ENCODE peak calls at places on chromosome 14, in six cellular contexts. One of them, this sample, is unnamed.
A peak's percentile ranks its signal among the peaks of the same experiment; 100 is the strongest.

GRCh38 chr14:100622234-100622633 is 35.0 kb upstream of the BEGAIN start:
- DNase-seq in uterus: peak; percentile 8
- DNase-seq in NCI-H1417: no peak
- DNase-seq in MV-4-11: peak; percentile 84
- DNase-seq in Ammon's horn: no peak
- DNase-seq in dorsolateral prefrontal cortex: peak; percentile 20
- DNase-seq in this sample: no peak

GRCh38 chr14:69685716-69686115 is 74.3 kb downstream of the SUSD6 start:
- DNase-seq in uterus: peak; percentile 81
- DNase-seq in NCI-H1417: peak; percentile 77
- DNase-seq in MV-4-11: no peak
- DNase-seq in Ammon's horn: peak; percentile 87
- DNase-seq in dorsolateral prefrontal cortex: peak; percentile 76
- DNase-seq in this sample: peak; percentile 87

GRCh38 chr14:104692939-104693315 is 3.5 kb downstream of the INF2 start:
- DNase-seq in uterus: no peak
- DNase-seq in NCI-H1417: no peak
- DNase-seq in MV-4-11: no peak
- DNase-seq in Ammon's horn: no peak
- DNase-seq in dorsolateral prefrontal cortex: no peak
- DNase-seq in this sample: no peak

GRCh38 chr14:53881161-53881846 is 75.3 kb downstream of the BMP4 start:
- DNase-seq in uterus: no peak
- DNase-seq in NCI-H1417: no peak
- DNase-seq in MV-4-11: no peak
- DNase-seq in Ammon's horn: no peak
- DNase-seq in dorsolateral prefrontal cortex: no peak
- DNase-seq in this sample: peak; percentile 59

GRCh38 chr14:70995671-70996070 is 88.4 kb downstream of the PCNX1 start:
- DNase-seq in uterus: no peak
- DNase-seq in NCI-H1417: no peak
- DNase-seq in MV-4-11: no peak
- DNase-seq in Ammon's horn: no peak
- DNase-seq in dorsolateral prefrontal cortex: no peak
- DNase-seq in this sample: no peak

GRCh38 chr14:91509083-91509877 is 830 bp downstream of the PPP4R3A start:
- DNase-seq in uterus: peak; percentile 39
- DNase-seq in NCI-H1417: peak; percentile 75
- DNase-seq in MV-4-11: peak; percentile 7
- DNase-seq in Ammon's horn: peak; percentile 18
- DNase-seq in dorsolateral prefrontal cortex: no peak
- DNase-seq in this sample: peak; percentile 22

GRCh38 chr14:95222151-95222631 is 64.9 kb upstream of the DICER1 start:
- DNase-seq in uterus: peak; percentile 64
- DNase-seq in NCI-H1417: peak; percentile 32
- DNase-seq in MV-4-11: no peak
- DNase-seq in Ammon's horn: no peak
- DNase-seq in dorsolateral prefrontal cortex: no peak
- DNase-seq in this sample: no peak

GRCh38 chr14:99245541-99246511 is 26.2 kb downstream of the BCL11B start:
- DNase-seq in uterus: no peak
- DNase-seq in NCI-H1417: no peak
- DNase-seq in MV-4-11: no peak
- DNase-seq in Ammon's horn: no peak
- DNase-seq in dorsolateral prefrontal cortex: no peak
- DNase-seq in this sample: no peak

GRCh38 chr14:92603309-92604257 is 90.0 kb downstream of the RIN3 start:
- DNase-seq in uterus: no peak
- DNase-seq in NCI-H1417: peak; percentile 75
- DNase-seq in MV-4-11: no peak
- DNase-seq in Ammon's horn: peak; percentile 73
- DNase-seq in dorsolateral prefrontal cortex: peak; percentile 55
- DNase-seq in this sample: peak; percentile 85

GRCh38 chr14:68427550-68427890 is 365.3 kb downstream of the ZFP36L1 start:
- DNase-seq in uterus: no peak
- DNase-seq in NCI-H1417: no peak
- DNase-seq in MV-4-11: no peak
- DNase-seq in Ammon's horn: no peak
- DNase-seq in dorsolateral prefrontal cortex: no peak
- DNase-seq in this sample: no peak

GRCh38 chr14:70885343-70886014 is 21.8 kb upstream of the PCNX1 start:
- DNase-seq in uterus: no peak
- DNase-seq in NCI-H1417: no peak
- DNase-seq in MV-4-11: no peak
- DNase-seq in Ammon's horn: no peak
- DNase-seq in dorsolateral prefrontal cortex: no peak
- DNase-seq in this sample: no peak

GRCh38 chr14:49549881-49550280 is 36.3 kb downstream of the RPS29 start:
- DNase-seq in uterus: no peak
- DNase-seq in NCI-H1417: peak; percentile 16
- DNase-seq in MV-4-11: no peak
- DNase-seq in Ammon's horn: no peak
- DNase-seq in dorsolateral prefrontal cortex: no peak
- DNase-seq in this sample: no peak

GRCh38 chr14:82855912-82856381 is 1322.3 kb upstream of the SEL1L start:
- DNase-seq in uterus: no peak
- DNase-seq in NCI-H1417: peak; percentile 75
- DNase-seq in MV-4-11: peak; percentile 1
- DNase-seq in Ammon's horn: peak; percentile 59
- DNase-seq in dorsolateral prefrontal cortex: no peak
- DNase-seq in this sample: no peak

GRCh38 chr14:103136388-103137271 is 13.4 kb downstream of the TNFAIP2 start:
- DNase-seq in uterus: peak; percentile 69
- DNase-seq in NCI-H1417: no peak
- DNase-seq in MV-4-11: peak; percentile 35
- DNase-seq in Ammon's horn: no peak
- DNase-seq in dorsolateral prefrontal cortex: no peak
- DNase-seq in this sample: no peak

GRCh38 chr14:92473261-92473946 is 40.2 kb upstream of the RIN3 start:
- DNase-seq in uterus: peak; percentile 58
- DNase-seq in NCI-H1417: no peak
- DNase-seq in MV-4-11: peak; percentile 6
- DNase-seq in Ammon's horn: no peak
- DNase-seq in dorsolateral prefrontal cortex: no peak
- DNase-seq in this sample: no peak

GRCh38 chr14:85527458-85527857 is 2.5 kb upstream of the FLRT2 start:
- DNase-seq in uterus: no peak
- DNase-seq in NCI-H1417: no peak
- DNase-seq in MV-4-11: no peak
- DNase-seq in Ammon's horn: no peak
- DNase-seq in dorsolateral prefrontal cortex: no peak
- DNase-seq in this sample: no peak

GRCh38 chr14:90426663-90427062 is 29.8 kb downstream of the CALM1 start:
- DNase-seq in uterus: no peak
- DNase-seq in NCI-H1417: no peak
- DNase-seq in MV-4-11: no peak
- DNase-seq in Ammon's horn: no peak
- DNase-seq in dorsolateral prefrontal cortex: no peak
- DNase-seq in this sample: peak; percentile 73

GRCh38 chr14:89665262-89665661 is 248.2 kb upstream of the FOXN3 start:
- DNase-seq in uterus: no peak
- DNase-seq in NCI-H1417: no peak
- DNase-seq in MV-4-11: no peak
- DNase-seq in Ammon's horn: no peak
- DNase-seq in dorsolateral prefrontal cortex: no peak
- DNase-seq in this sample: no peak

GRCh38 chr14:82313889-82314288 is 780.2 kb upstream of the SEL1L start:
- DNase-seq in uterus: no peak
- DNase-seq in NCI-H1417: peak; percentile 99
- DNase-seq in MV-4-11: no peak
- DNase-seq in Ammon's horn: no peak
- DNase-seq in dorsolateral prefrontal cortex: no peak
- DNase-seq in this sample: no peak

GRCh38 chr14:74754157-74754556 is 9.0 kb upstream of the YLPM1 start:
- DNase-seq in uterus: no peak
- DNase-seq in NCI-H1417: no peak
- DNase-seq in MV-4-11: no peak
- DNase-seq in Ammon's horn: no peak
- DNase-seq in dorsolateral prefrontal cortex: no peak
- DNase-seq in this sample: no peak

GRCh38 chr14:91858536-91859275 is 8.6 kb downstream of the TC2N start:
- DNase-seq in uterus: no peak
- DNase-seq in NCI-H1417: peak; percentile 23
- DNase-seq in MV-4-11: peak; percentile 32
- DNase-seq in Ammon's horn: no peak
- DNase-seq in dorsolateral prefrontal cortex: no peak
- DNase-seq in this sample: no peak

This sample was measured in cerebellar cortex.